ENCODE peak calls at places on chromosomes 1 and 21, in four cellular contexts. One of them, this sample, is unnamed.

GRCh38 chr1:111593403-111594127 is 26.0 kb upstream of the RAP1A start:
- DNase-seq in HT-29: no peak
- DNase-seq in NCI-H82: peak
- DNase-seq in Ammon's horn: no peak
- DNase-seq in this sample: no peak

GRCh38 chr1:47650205-47650604 is 212.4 kb downstream of the FOXD2 start:
- DNase-seq in Ammon's horn: peak
- DNase-seq in HT-29: peak
- DNase-seq in NCI-H82: no peak
- DNase-seq in this sample: no peak

GRCh38 chr1:160205974-160206369 is 788 bp downstream of the PEA15 start:
- DNase-seq in NCI-H82: peak
- DNase-seq in Ammon's horn: no peak
- DNase-seq in HT-29: peak
- DNase-seq in this sample: peak

GRCh38 chr1:14598007-14598497 is 433 bp upstream of the KAZN start:
- DNase-seq in Ammon's horn: no peak
- DNase-seq in NCI-H82: peak
- DNase-seq in HT-29: no peak
- DNase-seq in this sample: no peak

GRCh38 chr1:227794813-227795183 is 20.7 kb upstream of the PRSS38 start:
- DNase-seq in NCI-H82: peak
- DNase-seq in Ammon's horn: no peak
- DNase-seq in HT-29: no peak
- DNase-seq in this sample: no peak

GRCh38 chr21:32351428-32351827 is 41.4 kb downstream of the URB1 start:
- DNase-seq in HT-29: no peak
- DNase-seq in Ammon's horn: no peak
- DNase-seq in NCI-H82: no peak
- DNase-seq in this sample: no peak

GRCh38 chr1:59672851-59673574 is 141.7 kb upstream of the HOOK1 start:
- DNase-seq in NCI-H82: no peak
- DNase-seq in Ammon's horn: peak
- DNase-seq in HT-29: no peak
- DNase-seq in this sample: no peak

GRCh38 chr1:10969267-10969970 is 43.0 kb upstream of the TARDBP start:
- DNase-seq in NCI-H82: peak
- DNase-seq in HT-29: no peak
- DNase-seq in Ammon's horn: peak
- DNase-seq in this sample: no peak

GRCh38 chr1:199269241-199269640 is 630.4 kb downstream of the PTPRC start:
- DNase-seq in NCI-H82: no peak
- DNase-seq in Ammon's horn: no peak
- DNase-seq in HT-29: no peak
- DNase-seq in this sample: no peak

GRCh38 chr1:31588751-31589515 is 12.6 kb downstream of the TINAGL1 start:
- DNase-seq in Ammon's horn: no peak
- DNase-seq in NCI-H82: no peak
- DNase-seq in HT-29: peak
- DNase-seq in this sample: no peak

GRCh38 chr21:15007716-15008296 is 57.0 kb downstream of the NRIP1 start:
- DNase-seq in HT-29: no peak
- DNase-seq in Ammon's horn: no peak
- DNase-seq in NCI-H82: no peak
- DNase-seq in this sample: no peak

GRCh38 chr1:66294692-66295384 is 239.1 kb upstream of the SGIP1 start:
- DNase-seq in NCI-H82: no peak
- DNase-seq in HT-29: no peak
- DNase-seq in Ammon's horn: no peak
- DNase-seq in this sample: no peak

GRCh38 chr1:223444411-223444810 is 51.2 kb downstream of the CCDC185 start:
- DNase-seq in Ammon's horn: no peak
- DNase-seq in NCI-H82: no peak
- DNase-seq in HT-29: no peak
- DNase-seq in this sample: no peak

GRCh38 chr1:2553871-2554620 is 2.1 kb upstream of the TNFRSF14 start:
- DNase-seq in HT-29: no peak
- DNase-seq in Ammon's horn: no peak
- DNase-seq in NCI-H82: no peak
- DNase-seq in this sample: no peak

GRCh38 chr1:3441449-3441848 is 13.0 kb upstream of the ARHGEF16 start:
- DNase-seq in HT-29: no peak
- DNase-seq in Ammon's horn: peak
- DNase-seq in NCI-H82: no peak
- DNase-seq in this sample: peak

GRCh38 chr1:234533975-234534876 is 55.2 kb upstream of the TARBP1 start:
- DNase-seq in Ammon's horn: peak
- DNase-seq in NCI-H82: no peak
- DNase-seq in HT-29: no peak
- DNase-seq in this sample: no peak

GRCh38 chr1:216598448-216598847 is 124.8 kb downstream of the ESRRG start:
- DNase-seq in NCI-H82: no peak
- DNase-seq in Ammon's horn: no peak
- DNase-seq in HT-29: no peak
- DNase-seq in this sample: no peak

GRCh38 chr1:36236302-36236701 is 12.1 kb downstream of the THRAP3 start:
- DNase-seq in HT-29: no peak
- DNase-seq in NCI-H82: peak
- DNase-seq in Ammon's horn: no peak
- DNase-seq in this sample: no peak

GRCh38 chr1:200042437-200043329 is 15.2 kb downstream of the NR5A2 start:
- DNase-seq in NCI-H82: no peak
- DNase-seq in Ammon's horn: no peak
- DNase-seq in HT-29: peak
- DNase-seq in this sample: no peak

GRCh38 chr1:228278432-228278941 is 70.6 kb downstream of the OBSCN start:
- DNase-seq in Ammon's horn: no peak
- DNase-seq in HT-29: no peak
- DNase-seq in NCI-H82: no peak
- DNase-seq in this sample: no peak

GRCh38 chr1:186236921-186237320 is 138.1 kb downstream of the TPR start:
- DNase-seq in NCI-H82: no peak
- DNase-seq in Ammon's horn: no peak
- DNase-seq in HT-29: no peak
- DNase-seq in this sample: no peak

GRCh38 chr1:188888387-188888786 is 1589.3 kb downstream of the BRINP3 start:
- DNase-seq in HT-29: no peak
- DNase-seq in NCI-H82: no peak
- DNase-seq in Ammon's horn: no peak
- DNase-seq in this sample: peak

GRCh38 chr1:211676106-211676583 is 724 bp upstream of the NEK2 start:
- DNase-seq in HT-29: no peak
- DNase-seq in Ammon's horn: no peak
- DNase-seq in NCI-H82: no peak
- DNase-seq in this sample: no peak

GRCh38 chr1:48677306-48678287 is 99.1 kb downstream of the BEND5 start:
- DNase-seq in HT-29: peak
- DNase-seq in NCI-H82: peak
- DNase-seq in Ammon's horn: peak
- DNase-seq in this sample: peak

GRCh38 chr21:18493420-18493819 is 89.8 kb upstream of the TMPRSS15 start:
- DNase-seq in HT-29: no peak
- DNase-seq in Ammon's horn: no peak
- DNase-seq in NCI-H82: no peak
- DNase-seq in this sample: no peak

GRCh38 chr1:161193561-161194235 is 5.2 kb downstream of the ADAMTS4 start:
- DNase-seq in Ammon's horn: peak
- DNase-seq in HT-29: no peak
- DNase-seq in NCI-H82: no peak
- DNase-seq in this sample: no peak

GRCh38 chr1:221462345-221462744 is 279.5 kb downstream of the DUSP10 start:
- DNase-seq in HT-29: no peak
- DNase-seq in Ammon's horn: no peak
- DNase-seq in NCI-H82: no peak
- DNase-seq in this sample: no peak

GRCh38 chr21:38806153-38806941 is 618 bp downstream of the ETS2 start:
- DNase-seq in Ammon's horn: no peak
- DNase-seq in HT-29: peak
- DNase-seq in NCI-H82: peak
- DNase-seq in this sample: no peak

GRCh38 chr1:41314781-41315481 is 46.3 kb upstream of the FOXO6 start:
- DNase-seq in NCI-H82: peak
- DNase-seq in HT-29: no peak
- DNase-seq in Ammon's horn: no peak
- DNase-seq in this sample: no peak

GRCh38 chr1:150259758-150260669 is 2.4 kb downstream of the CA14 start:
- DNase-seq in HT-29: peak
- DNase-seq in NCI-H82: no peak
- DNase-seq in Ammon's horn: no peak
- DNase-seq in this sample: peak

GRCh38 chr1:37865348-37866119 is 6.1 kb upstream of the MTF1 start:
- DNase-seq in HT-29: no peak
- DNase-seq in NCI-H82: no peak
- DNase-seq in Ammon's horn: no peak
- DNase-seq in this sample: no peak

GRCh38 chr21:34909492-34910292 is 139.4 kb downstream of the RUNX1 start:
- DNase-seq in HT-29: no peak
- DNase-seq in NCI-H82: no peak
- DNase-seq in Ammon's horn: peak
- DNase-seq in this sample: no peak

GRCh38 chr1:154714638-154715037 is 106.7 kb upstream of the ADAR start:
- DNase-seq in NCI-H82: peak
- DNase-seq in HT-29: peak
- DNase-seq in Ammon's horn: peak
- DNase-seq in this sample: peak

GRCh38 chr1:205772607-205773032 is 2.7 kb downstream of the RAB29 start:
- DNase-seq in Ammon's horn: no peak
- DNase-seq in NCI-H82: no peak
- DNase-seq in HT-29: no peak
- DNase-seq in this sample: no peak

GRCh38 chr1:42456754-42457089 is 379 bp downstream of the PPCS start:
- DNase-seq in NCI-H82: peak
- DNase-seq in HT-29: peak
- DNase-seq in Ammon's horn: peak
- DNase-seq in this sample: peak

GRCh38 chr1:73065585-73065984 is 783.2 kb upstream of the NEGR1 start:
- DNase-seq in NCI-H82: peak
- DNase-seq in HT-29: no peak
- DNase-seq in Ammon's horn: no peak
- DNase-seq in this sample: no peak

GRCh38 chr1:17475729-17476128 is 36.3 kb upstream of the RCC2 start:
- DNase-seq in HT-29: no peak
- DNase-seq in NCI-H82: no peak
- DNase-seq in Ammon's horn: no peak
- DNase-seq in this sample: no peak

This sample was measured in SK-MEL-5.